ENCODE peak calls at places on chromosomes 7 and 10, in nine cellular contexts. One of them, this sample, is unnamed.

GRCh38 chr10:85617751-85618150 is 748.8 kb downstream of the GRID1 start:
- DNase-seq in PC-3: no peak
- DNase-seq in cardiac muscle cell: no peak
- DNase-seq in A549: no peak
- DNase-seq in CD4-positive, alpha-beta T cell: no peak
- DNase-seq in fibroblast of the aortic adventitia: no peak
- DNase-seq in Peyer's patch: no peak
- DNase-seq in left lung: no peak
- DNase-seq in GM06990: no peak
- DNase-seq in this sample: no peak

GRCh38 chr7:97499204-97499603 is 232.7 kb upstream of the TAC1 start:
- DNase-seq in Peyer's patch: no peak
- DNase-seq in CD4-positive, alpha-beta T cell: no peak
- DNase-seq in PC-3: peak
- DNase-seq in GM06990: no peak
- DNase-seq in fibroblast of the aortic adventitia: peak
- DNase-seq in cardiac muscle cell: peak
- DNase-seq in left lung: no peak
- DNase-seq in A549: peak
- DNase-seq in this sample: peak

GRCh38 chr10:44386546-44387052 is 1.7 kb upstream of the CXCL12 start:
- DNase-seq in A549: peak
- DNase-seq in GM06990: peak
- DNase-seq in fibroblast of the aortic adventitia: peak
- DNase-seq in PC-3: peak
- DNase-seq in CD4-positive, alpha-beta T cell: no peak
- DNase-seq in left lung: peak
- DNase-seq in cardiac muscle cell: peak
- DNase-seq in Peyer's patch: peak
- DNase-seq in this sample: peak

GRCh38 chr7:124603066-124603465 is 162.5 kb downstream of the GPR37 start:
- DNase-seq in fibroblast of the aortic adventitia: no peak
- DNase-seq in cardiac muscle cell: no peak
- DNase-seq in Peyer's patch: no peak
- DNase-seq in CD4-positive, alpha-beta T cell: no peak
- DNase-seq in PC-3: peak
- DNase-seq in left lung: no peak
- DNase-seq in GM06990: no peak
- DNase-seq in A549: no peak
- DNase-seq in this sample: no peak

GRCh38 chr10:50605280-50606270 is 18.2 kb downstream of the SGMS1 start:
- DNase-seq in cardiac muscle cell: peak
- DNase-seq in fibroblast of the aortic adventitia: peak
- DNase-seq in Peyer's patch: no peak
- DNase-seq in CD4-positive, alpha-beta T cell: no peak
- DNase-seq in GM06990: peak
- DNase-seq in left lung: peak
- DNase-seq in A549: peak
- DNase-seq in PC-3: peak
- DNase-seq in this sample: no peak

GRCh38 chr10:44980309-44981171 is 1.9 kb upstream of the DEPP1 start:
- DNase-seq in Peyer's patch: no peak
- DNase-seq in CD4-positive, alpha-beta T cell: no peak
- DNase-seq in cardiac muscle cell: no peak
- DNase-seq in GM06990: no peak
- DNase-seq in left lung: no peak
- DNase-seq in A549: no peak
- DNase-seq in fibroblast of the aortic adventitia: no peak
- DNase-seq in PC-3: no peak
- DNase-seq in this sample: no peak

GRCh38 chr10:22379059-22379458 is 33.8 kb downstream of the SPAG6 start:
- DNase-seq in CD4-positive, alpha-beta T cell: no peak
- DNase-seq in PC-3: no peak
- DNase-seq in fibroblast of the aortic adventitia: no peak
- DNase-seq in left lung: no peak
- DNase-seq in A549: no peak
- DNase-seq in Peyer's patch: no peak
- DNase-seq in GM06990: peak
- DNase-seq in cardiac muscle cell: no peak
- DNase-seq in this sample: peak

GRCh38 chr7:103689262-103689661 is 243.3 kb upstream of the SLC26A5 start:
- DNase-seq in Peyer's patch: no peak
- DNase-seq in GM06990: no peak
- DNase-seq in cardiac muscle cell: no peak
- DNase-seq in left lung: no peak
- DNase-seq in CD4-positive, alpha-beta T cell: no peak
- DNase-seq in PC-3: no peak
- DNase-seq in fibroblast of the aortic adventitia: no peak
- DNase-seq in A549: no peak
- DNase-seq in this sample: no peak

GRCh38 chr7:101162551-101163280 is 2.7 kb downstream of the VGF start:
- DNase-seq in PC-3: peak
- DNase-seq in A549: peak
- DNase-seq in GM06990: peak
- DNase-seq in left lung: no peak
- DNase-seq in CD4-positive, alpha-beta T cell: no peak
- DNase-seq in cardiac muscle cell: peak
- DNase-seq in fibroblast of the aortic adventitia: no peak
- DNase-seq in Peyer's patch: no peak
- DNase-seq in this sample: no peak

GRCh38 chr7:25006225-25006624 is 26.2 kb upstream of the OSBPL3 start:
- DNase-seq in A549: no peak
- DNase-seq in PC-3: no peak
- DNase-seq in cardiac muscle cell: no peak
- DNase-seq in GM06990: no peak
- DNase-seq in fibroblast of the aortic adventitia: no peak
- DNase-seq in left lung: no peak
- DNase-seq in Peyer's patch: no peak
- DNase-seq in CD4-positive, alpha-beta T cell: no peak
- DNase-seq in this sample: no peak

GRCh38 chr10:113854757-113855626 is 531 bp downstream of the NHLRC2 start:
- DNase-seq in CD4-positive, alpha-beta T cell: peak
- DNase-seq in fibroblast of the aortic adventitia: peak
- DNase-seq in GM06990: peak
- DNase-seq in left lung: peak
- DNase-seq in PC-3: no peak
- DNase-seq in Peyer's patch: no peak
- DNase-seq in cardiac muscle cell: peak
- DNase-seq in A549: peak
- DNase-seq in this sample: peak
- TF ChIP-seq CTCF in CD4-positive, alpha-beta T cell: no peak
- TF ChIP-seq CTCF in fibroblast of the aortic adventitia: no peak
- TF ChIP-seq CTCF in GM06990: no peak
- TF ChIP-seq CTCF in left lung: no peak
- TF ChIP-seq CTCF in PC-3: no peak
- TF ChIP-seq CTCF in Peyer's patch: peak
- TF ChIP-seq CTCF in cardiac muscle cell: no peak
- TF ChIP-seq CTCF in A549: no peak
- TF ChIP-seq CTCF in this sample: peak

GRCh38 chr7:139452948-139453672 is 30.4 kb downstream of the KLRG2 start:
- DNase-seq in cardiac muscle cell: peak
- DNase-seq in CD4-positive, alpha-beta T cell: no peak
- DNase-seq in left lung: no peak
- DNase-seq in fibroblast of the aortic adventitia: peak
- DNase-seq in Peyer's patch: no peak
- DNase-seq in PC-3: no peak
- DNase-seq in A549: no peak
- DNase-seq in GM06990: no peak
- DNase-seq in this sample: no peak
- TF ChIP-seq CTCF in cardiac muscle cell: peak
- TF ChIP-seq CTCF in CD4-positive, alpha-beta T cell: no peak
- TF ChIP-seq CTCF in left lung: no peak
- TF ChIP-seq CTCF in fibroblast of the aortic adventitia: peak
- TF ChIP-seq CTCF in Peyer's patch: no peak
- TF ChIP-seq CTCF in PC-3: peak
- TF ChIP-seq CTCF in A549: no peak
- TF ChIP-seq CTCF in GM06990: no peak
- TF ChIP-seq CTCF in this sample: peak

DNA sequence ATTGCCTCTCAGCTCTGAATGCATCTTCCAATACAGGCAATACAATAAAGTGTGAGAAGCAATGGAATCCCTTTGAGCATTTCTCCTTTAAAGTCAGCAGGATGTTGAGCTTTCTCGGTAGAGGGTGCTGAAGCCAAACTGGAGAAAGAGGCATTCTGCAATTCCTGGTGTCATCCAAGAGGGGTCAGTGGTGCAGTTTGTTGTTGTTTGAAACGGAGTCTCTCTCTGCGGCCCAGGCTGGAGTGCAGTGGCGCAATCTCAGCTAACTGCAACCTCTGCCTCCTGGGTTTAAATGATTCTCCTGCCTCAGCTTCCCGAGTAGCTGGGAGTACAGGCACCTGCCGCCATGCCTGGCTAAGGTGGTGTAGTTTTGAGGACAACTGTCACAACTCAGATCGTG is 486.5 kb downstream of the CALN1 start:
- DNase-seq in Peyer's patch: no peak
- DNase-seq in A549: peak
- DNase-seq in cardiac muscle cell: no peak
- DNase-seq in fibroblast of the aortic adventitia: no peak
- DNase-seq in CD4-positive, alpha-beta T cell: no peak
- DNase-seq in PC-3: no peak
- DNase-seq in GM06990: no peak
- DNase-seq in left lung: no peak
- DNase-seq in this sample: no peak
- TF ChIP-seq CTCF in Peyer's patch: no peak
- TF ChIP-seq CTCF in A549: no peak
- TF ChIP-seq CTCF in cardiac muscle cell: no peak
- TF ChIP-seq CTCF in fibroblast of the aortic adventitia: no peak
- TF ChIP-seq CTCF in CD4-positive, alpha-beta T cell: no peak
- TF ChIP-seq CTCF in PC-3: no peak
- TF ChIP-seq CTCF in GM06990: no peak
- TF ChIP-seq CTCF in left lung: no peak
- TF ChIP-seq CTCF in this sample: no peak

GRCh38 chr7:23072916-23073315 is 32.7 kb upstream of the KLHL7 start:
- DNase-seq in left lung: no peak
- DNase-seq in fibroblast of the aortic adventitia: no peak
- DNase-seq in cardiac muscle cell: no peak
- DNase-seq in A549: no peak
- DNase-seq in Peyer's patch: no peak
- DNase-seq in GM06990: no peak
- DNase-seq in CD4-positive, alpha-beta T cell: no peak
- DNase-seq in PC-3: no peak
- DNase-seq in this sample: no peak
- TF ChIP-seq CTCF in left lung: no peak
- TF ChIP-seq CTCF in fibroblast of the aortic adventitia: peak
- TF ChIP-seq CTCF in cardiac muscle cell: peak
- TF ChIP-seq CTCF in A549: no peak
- TF ChIP-seq CTCF in Peyer's patch: no peak
- TF ChIP-seq CTCF in GM06990: no peak
- TF ChIP-seq CTCF in CD4-positive, alpha-beta T cell: no peak
- TF ChIP-seq CTCF in PC-3: peak
- TF ChIP-seq CTCF in this sample: no peak

GRCh38 chr7:142089035-142089434 is 22.5 kb upstream of the MGAM2 start:
- DNase-seq in A549: peak
- DNase-seq in Peyer's patch: no peak
- DNase-seq in fibroblast of the aortic adventitia: no peak
- DNase-seq in GM06990: no peak
- DNase-seq in CD4-positive, alpha-beta T cell: no peak
- DNase-seq in left lung: no peak
- DNase-seq in cardiac muscle cell: no peak
- DNase-seq in PC-3: no peak
- DNase-seq in this sample: no peak
- TF ChIP-seq CTCF in A549: no peak
- TF ChIP-seq CTCF in Peyer's patch: no peak
- TF ChIP-seq CTCF in fibroblast of the aortic adventitia: no peak
- TF ChIP-seq CTCF in GM06990: no peak
- TF ChIP-seq CTCF in CD4-positive, alpha-beta T cell: no peak
- TF ChIP-seq CTCF in left lung: no peak
- TF ChIP-seq CTCF in cardiac muscle cell: no peak
- TF ChIP-seq CTCF in PC-3: no peak
- TF ChIP-seq CTCF in this sample: no peak

DNA sequence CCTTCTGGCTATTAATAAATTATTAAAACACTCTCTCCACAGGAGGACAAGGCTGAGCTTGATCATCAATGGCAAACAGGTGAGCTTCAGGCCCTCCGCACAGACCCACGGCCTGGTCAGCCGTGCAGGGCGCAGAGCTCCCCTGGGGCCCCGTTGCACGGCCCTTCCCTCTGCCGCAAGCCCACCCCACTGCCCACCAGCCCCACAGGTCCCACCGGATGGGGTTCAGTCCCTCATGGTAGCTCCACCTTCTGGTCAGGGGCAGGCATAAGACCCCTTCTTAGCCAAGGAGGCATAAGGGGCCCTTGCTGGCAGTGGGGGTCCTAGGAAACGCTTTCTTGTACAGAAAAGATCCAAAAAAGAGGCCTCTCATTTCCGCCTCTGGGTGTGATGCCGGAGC is 84.6 kb downstream of the MAD1L1 start:
- DNase-seq in Peyer's patch: no peak
- DNase-seq in PC-3: no peak
- DNase-seq in CD4-positive, alpha-beta T cell: no peak
- DNase-seq in left lung: no peak
- DNase-seq in fibroblast of the aortic adventitia: no peak
- DNase-seq in GM06990: no peak
- DNase-seq in cardiac muscle cell: no peak
- DNase-seq in A549: no peak
- DNase-seq in this sample: no peak
- TF ChIP-seq CTCF in Peyer's patch: no peak
- TF ChIP-seq CTCF in PC-3: peak
- TF ChIP-seq CTCF in CD4-positive, alpha-beta T cell: no peak
- TF ChIP-seq CTCF in left lung: no peak
- TF ChIP-seq CTCF in fibroblast of the aortic adventitia: no peak
- TF ChIP-seq CTCF in GM06990: peak
- TF ChIP-seq CTCF in cardiac muscle cell: peak
- TF ChIP-seq CTCF in A549: no peak
- TF ChIP-seq CTCF in this sample: no peak

GRCh38 chr7:50068026-50068425 is 25.0 kb downstream of the ZPBP start:
- DNase-seq in fibroblast of the aortic adventitia: peak
- DNase-seq in PC-3: peak
- DNase-seq in A549: peak
- DNase-seq in CD4-positive, alpha-beta T cell: no peak
- DNase-seq in GM06990: no peak
- DNase-seq in Peyer's patch: no peak
- DNase-seq in cardiac muscle cell: peak
- DNase-seq in left lung: no peak
- DNase-seq in this sample: no peak
- TF ChIP-seq CTCF in fibroblast of the aortic adventitia: peak
- TF ChIP-seq CTCF in PC-3: peak
- TF ChIP-seq CTCF in A549: no peak
- TF ChIP-seq CTCF in CD4-positive, alpha-beta T cell: peak
- TF ChIP-seq CTCF in GM06990: peak
- TF ChIP-seq CTCF in Peyer's patch: peak
- TF ChIP-seq CTCF in cardiac muscle cell: no peak
- TF ChIP-seq CTCF in left lung: peak
- TF ChIP-seq CTCF in this sample: no peak